ENCODE peak calls at places on chromosome 9, in ten cellular contexts. C is CD4-positive, alpha-beta T cell; E is upper lobe of right lung; U is heart left ventricle; A is tibial nerve; Q is A549; M is psoas muscle; W is Peyer's patch; K is ovary; H is WERI-Rb-1. V is an unnamed sample.

GRCh38 chr9:129383005-129383414 is 204.9 kb upstream of the IER5L start:
- DNase-seq in C (no peak), E (peak; percentile 87), U (peak; percentile 77), A (no peak), Q (no peak), M (peak; percentile 83), W (peak; percentile 78), K (no peak), H (peak; percentile 23), V (no peak)

GRCh38 chr9:130444565-130445221 is at the start of gene ASS1:
- DNase-seq in C (no peak), E (peak; percentile 93), U (peak; percentile 87), A (no peak), Q (peak; percentile 68), M (peak; percentile 82), W (peak; percentile 87), K (peak; percentile 75), H (peak; percentile 94), V (peak; percentile 32)

GRCh38 chr9:15346837-15347236 is 39.8 kb upstream of the TTC39B start:
- DNase-seq in C (no peak), E (no peak), U (no peak), A (no peak), Q (no peak), M (no peak), W (no peak), K (no peak), H (no peak), V (no peak)

GRCh38 chr9:136840877-136841645 is 1.2 kb upstream of the AJM1 start:
- DNase-seq in C (no peak), E (no peak), U (no peak), A (no peak), Q (no peak), M (peak; percentile 72), W (peak; percentile 87), K (no peak), H (peak; percentile 92), V (no peak)

GRCh38 chr9:74742792-74743389 is 144.8 kb downstream of the TRPM6 start:
- DNase-seq in C (no peak), E (no peak), U (no peak), A (no peak), Q (peak; percentile 15), M (no peak), W (no peak), K (no peak), H (peak; percentile 64), V (no peak)

GRCh38 chr9:107237873-107238272 is 45.2 kb upstream of the RAD23B start:
- DNase-seq in C (no peak), E (no peak), U (no peak), A (no peak), Q (no peak), M (no peak), W (no peak), K (no peak), H (no peak), V (no peak)

GRCh38 chr9:74496819-74497749 is at the start of gene RORB:
- DNase-seq in C (no peak), E (peak; percentile 80), U (peak; percentile 80), A (no peak), Q (no peak), M (peak; percentile 71), W (peak; percentile 60), K (no peak), H (peak; percentile 90), V (no peak)

GRCh38 chr9:61667559-61668121 is 477.8 kb downstream of the SPATA31A7 start:
- DNase-seq in C (no peak), E (peak; percentile 52), U (no peak), A (no peak), Q (no peak), M (no peak), W (peak; percentile 34), K (no peak), H (no peak), V (no peak)

GRCh38 chr9:29129763-29130162 is 1556.5 kb upstream of the C9orf72 start:
- DNase-seq in C (no peak), E (no peak), U (no peak), A (no peak), Q (no peak), M (no peak), W (no peak), K (no peak), H (no peak), V (no peak)
- H3K9me3 ChIP-seq in C (no peaks in the 10 kb centered on the region), E (no peaks in the 10 kb centered on the region), U (peaks cover 18% of the 10 kb centered on the region), A (peaks cover 7% of the 10 kb centered on the region), Q (peaks cover 7% of the 10 kb centered on the region), M (no peaks in the 10 kb centered on the region), W (no peaks in the 10 kb centered on the region), K (no peaks in the 10 kb centered on the region), H (peaks cover 6% of the 10 kb centered on the region), V (no peaks in the 10 kb centered on the region)

DNA sequence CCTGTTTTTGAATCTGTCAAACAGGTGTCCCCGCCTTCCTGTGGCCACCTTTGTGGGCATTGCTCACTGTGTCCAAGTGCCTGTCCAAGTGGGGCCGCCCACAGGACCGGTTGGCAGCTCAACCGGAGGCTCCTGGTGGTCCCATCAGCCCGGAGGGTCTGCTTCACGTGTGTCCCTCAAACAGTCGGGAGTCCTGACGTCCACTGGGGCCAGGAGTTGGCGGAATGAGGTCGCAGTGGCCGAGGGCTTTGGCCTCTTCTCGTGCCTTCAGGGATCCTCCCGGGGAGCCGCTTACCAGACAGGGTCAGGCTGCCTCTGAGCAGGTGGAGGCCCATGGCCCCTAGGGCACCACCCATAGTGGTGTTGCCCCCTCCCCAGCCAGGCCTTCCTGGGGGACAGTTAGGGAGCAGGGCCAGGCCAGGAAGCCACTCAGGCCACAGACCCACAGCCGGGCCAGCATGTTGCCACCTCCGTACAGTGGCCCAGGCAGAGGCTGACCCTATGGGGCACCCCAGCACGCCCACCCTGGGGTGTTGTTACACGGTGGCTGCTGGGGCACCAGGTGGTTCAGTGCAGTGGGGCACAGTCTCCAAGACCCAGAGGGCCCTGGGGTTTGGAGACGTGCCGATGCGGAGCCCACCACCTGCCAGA is 69.5 kb downstream of the KCNT1 start:
- DNase-seq in C (no peak), E (no peak), U (no peak), A (no peak), Q (no peak), M (no peak), W (no peak), K (no peak), H (no peak), V (no peak)
- H3K9me3 ChIP-seq in C (peaks cover 9% of the 10 kb centered on the region), E (no peaks in the 10 kb centered on the region), U (peaks cover 2% of the 10 kb centered on the region), A (peaks cover 12% of the 10 kb centered on the region), Q (no peaks in the 10 kb centered on the region), M (no peaks in the 10 kb centered on the region), W (no peaks in the 10 kb centered on the region), K (no peaks in the 10 kb centered on the region), H (peaks cover 3% of the 10 kb centered on the region), V (no peaks in the 10 kb centered on the region)

DNA sequence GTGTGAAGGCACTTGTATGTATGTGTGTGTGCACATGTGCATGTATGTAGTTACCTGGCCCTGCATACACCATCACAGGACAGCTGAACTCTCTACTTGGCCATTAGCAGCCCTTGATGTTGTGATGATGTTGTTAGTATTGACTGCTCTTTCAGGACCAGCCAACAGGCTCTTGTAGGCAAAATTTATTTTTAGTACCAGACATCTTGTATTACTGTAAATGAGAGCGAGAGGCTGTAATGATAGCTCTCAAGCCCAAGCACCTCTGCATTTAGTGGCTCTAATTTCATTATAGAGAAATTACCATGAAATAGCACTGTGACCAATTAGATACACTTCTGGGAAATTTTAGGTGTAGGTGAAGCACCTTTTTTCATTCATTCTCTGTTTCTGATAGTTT is 158.0 kb downstream of the SMARCA2 start:
- DNase-seq in C (no peak), E (no peak), U (no peak), A (no peak), Q (no peak), M (no peak), W (no peak), K (no peak), H (no peak), V (no peak)
- H3K9me3 ChIP-seq in C (no peaks in the 10 kb centered on the region), E (no peaks in the 10 kb centered on the region), U (no peaks in the 10 kb centered on the region), A (no peaks in the 10 kb centered on the region), Q (peaks cover 3% of the 10 kb centered on the region), M (no peaks in the 10 kb centered on the region), W (no peaks in the 10 kb centered on the region), K (no peaks in the 10 kb centered on the region), H (no peaks in the 10 kb centered on the region), V (no peaks in the 10 kb centered on the region)

GRCh38 chr9:103660830-103661229 is 433.3 kb upstream of the SMC2 start:
- DNase-seq in C (no peak), E (no peak), U (no peak), A (no peak), Q (no peak), M (no peak), W (no peak), K (no peak), H (no peak), V (no peak)
- H3K9me3 ChIP-seq in C (peaks cover 7% of the 10 kb centered on the region), E (peaks cover 4% of the 10 kb centered on the region), U (peaks cover 19% of the 10 kb centered on the region), A (peaks cover 13% of the 10 kb centered on the region), Q (peaks cover 16% of the 10 kb centered on the region), M (no peaks in the 10 kb centered on the region), W (no peaks in the 10 kb centered on the region), K (no peaks in the 10 kb centered on the region), H (peaks cover 14% of the 10 kb centered on the region), V (no peaks in the 10 kb centered on the region)

GRCh38 chr9:2788948-2789347 is 54.9 kb downstream of the PUM3 start:
- DNase-seq in C (no peak), E (no peak), U (no peak), A (no peak), Q (no peak), M (no peak), W (no peak), K (no peak), H (no peak), V (no peak)
- H3K9me3 ChIP-seq in C (peaks cover 21% of the 10 kb centered on the region), E (no peaks in the 10 kb centered on the region), U (peaks cover 8% of the 10 kb centered on the region), A (no peaks in the 10 kb centered on the region), Q (peaks cover 31% of the 10 kb centered on the region), M (no peaks in the 10 kb centered on the region), W (no peaks in the 10 kb centered on the region), K (no peaks in the 10 kb centered on the region), H (peaks cover 5% of the 10 kb centered on the region), V (peaks cover 3% of the 10 kb centered on the region)

GRCh38 chr9:135402739-135403695 is 76.6 kb upstream of the PPP1R26 start:
- DNase-seq in C (no peak), E (no peak), U (no peak), A (no peak), Q (no peak), M (no peak), W (no peak), K (no peak), H (no peak), V (no peak)

GRCh38 chr9:135400496-135400895 is 79.1 kb upstream of the PPP1R26 start:
- DNase-seq in C (no peak), E (no peak), U (no peak), A (no peak), Q (no peak), M (no peak), W (no peak), K (no peak), H (no peak), V (no peak)

GRCh38 chr9:135399000-135399649 is 80.5 kb upstream of the PPP1R26 start:
- DNase-seq in C (no peak), E (no peak), U (no peak), A (no peak), Q (no peak), M (no peak), W (no peak), K (no peak), H (no peak), V (no peak)

GRCh38 chr9:135402048-135402738 is 77.4 kb upstream of the PPP1R26 start:
- DNase-seq in C (no peak), E (peak; percentile 48), U (no peak), A (no peak), Q (no peak), M (no peak), W (no peak), K (no peak), H (no peak), V (no peak)

GRCh38 chr9:135401218-135401617 is 78.4 kb upstream of the PPP1R26 start:
- DNase-seq in C (no peak), E (no peak), U (no peak), A (no peak), Q (no peak), M (no peak), W (no peak), K (no peak), H (no peak), V (no peak)
- H3K9me3 ChIP-seq in C (no peaks in the 10 kb centered on the region), E (no peaks in the 10 kb centered on the region), U (no peaks in the 10 kb centered on the region), A (peaks cover 11% of the 10 kb centered on the region), Q (peaks cover 8% of the 10 kb centered on the region), M (peaks cover 3% of the 10 kb centered on the region), W (no peaks in the 10 kb centered on the region), K (peaks cover 7% of the 10 kb centered on the region), H (peaks cover 6% of the 10 kb centered on the region), V (no peaks in the 10 kb centered on the region)